ENCODE peak calls at places on chromosome 18, in four cellular contexts. G is brain microvascular endothelial cell, T is fibroblast of lung, F is AG04449. N is an unnamed sample.

GRCh38 chr18:26017929-26018328 is 72.5 kb downstream of the SS18 start:
- DNase-seq in G (no peak), T (peak), F (no peak), N (no peak)

GRCh38 chr18:46477425-46478011 is 179.5 kb downstream of the LOXHD1 start:
- DNase-seq in G (no peak), T (no peak), F (no peak), N (no peak)

GRCh38 chr18:39519741-39520140 is 1954.1 kb upstream of the CELF4 start:
- DNase-seq in G (no peak), T (no peak), F (no peak), N (no peak)

GRCh38 chr18:74577019-74577418 is 20.7 kb upstream of the ZNF407 start:
- DNase-seq in G (no peak), T (no peak), F (no peak), N (no peak)

GRCh38 chr18:77512152-77512551 is 262.5 kb downstream of the GALR1 start:
- DNase-seq in G (no peak), T (no peak), F (no peak), N (no peak)

GRCh38 chr18:3458952-3459853 is 9.2 kb downstream of the TGIF1 start:
- DNase-seq in G (no peak), T (peak), F (no peak), N (no peak)

GRCh38 chr18:832085-832681 is 20.1 kb upstream of the YES1 start:
- DNase-seq in G (no peak), T (no peak), F (no peak), N (no peak)

GRCh38 chr18:62809900-62810299 is 94.6 kb downstream of the PHLPP1 start:
- DNase-seq in G (no peak), T (peak), F (no peak), N (no peak)

GRCh38 chr18:79395761-79396404 is at the start of gene NFATC1:
- DNase-seq in G (peak), T (peak), F (no peak), N (no peak)

GRCh38 chr18:43563780-43564179 is 286.5 kb upstream of the SYT4 start:
- DNase-seq in G (peak), T (peak), F (no peak), N (no peak)

GRCh38 chr18:80227472-80227871 is 19.8 kb downstream of the PARD6G start:
- DNase-seq in G (no peak), T (no peak), F (no peak), N (no peak)

GRCh38 chr18:46419391-46420141 is 237.5 kb downstream of the LOXHD1 start:
- DNase-seq in G (no peak), T (no peak), F (no peak), N (no peak)

GRCh38 chr18:13276530-13277520 is 58.3 kb downstream of the LDLRAD4 start:
- DNase-seq in G (no peak), T (no peak), F (no peak), N (no peak)
- TF ChIP-seq CTCF in G (no peak), T (no peak), F (no peak), N (no peak)

GRCh38 chr18:35467624-35468016 is 30.1 kb downstream of the INO80C start:
- DNase-seq in G (no peak), T (no peak), F (no peak), N (no peak)
- H3K4me3 ChIP-seq in G (no peak), T (no peak), F (no peak), N (no peak)

DNA sequence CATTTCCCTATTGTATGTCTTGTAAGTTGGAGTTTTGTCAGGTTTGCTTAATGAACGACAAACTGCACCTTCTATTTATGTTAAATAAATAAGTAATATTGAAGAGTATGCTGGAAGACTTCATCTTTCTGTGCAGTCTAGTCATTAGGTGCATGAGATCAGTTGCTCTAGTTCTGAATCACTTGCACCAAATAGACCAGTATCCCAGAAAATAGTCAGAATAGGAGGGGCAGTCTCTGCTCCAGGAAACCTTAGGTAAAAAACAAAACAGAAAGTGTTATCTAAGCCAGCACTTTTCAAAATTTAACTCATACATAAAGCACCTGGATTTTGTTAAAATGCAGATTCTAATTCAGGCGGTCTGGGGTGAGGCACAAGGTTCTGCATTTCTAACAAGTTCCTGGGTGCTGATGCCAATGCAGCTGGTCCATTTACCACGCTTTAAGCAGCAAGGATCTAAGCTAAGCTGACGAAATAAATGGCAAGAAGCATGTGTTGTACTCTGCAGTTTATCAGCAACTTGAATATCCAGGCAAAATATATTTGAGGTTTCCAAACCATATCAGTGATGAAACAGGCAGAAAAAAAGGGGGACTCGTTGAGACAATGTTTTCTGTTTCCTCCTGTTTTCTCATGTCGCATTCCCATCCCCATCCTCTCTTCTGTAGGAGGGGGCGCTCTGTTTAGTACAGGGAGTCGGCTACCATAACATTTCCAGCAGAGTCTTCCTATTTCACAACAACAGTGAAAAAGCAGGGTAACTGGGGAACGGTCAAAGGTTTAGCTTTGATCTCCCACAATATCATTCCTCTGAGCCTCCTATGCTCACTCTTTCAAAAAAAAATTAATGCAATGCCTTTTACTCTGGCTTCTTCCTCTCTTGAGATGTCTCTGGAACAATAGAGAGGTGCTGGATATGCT is 106.4 kb downstream of the MBD2 start:
- DNase-seq in G (no peak), T (peak), F (no peak), N (no peak)
- TF ChIP-seq CTCF in G (no peak), T (no peak), F (no peak), N (no peak)

GRCh38 chr18:63819780-63820179 is 44.6 kb downstream of the SERPINB7 start:
- DNase-seq in G (no peak), T (no peak), F (no peak), N (no peak)
- H3K4me3 ChIP-seq in G (no peak), T (no peak), F (no peak), N (no peak)

DNA sequence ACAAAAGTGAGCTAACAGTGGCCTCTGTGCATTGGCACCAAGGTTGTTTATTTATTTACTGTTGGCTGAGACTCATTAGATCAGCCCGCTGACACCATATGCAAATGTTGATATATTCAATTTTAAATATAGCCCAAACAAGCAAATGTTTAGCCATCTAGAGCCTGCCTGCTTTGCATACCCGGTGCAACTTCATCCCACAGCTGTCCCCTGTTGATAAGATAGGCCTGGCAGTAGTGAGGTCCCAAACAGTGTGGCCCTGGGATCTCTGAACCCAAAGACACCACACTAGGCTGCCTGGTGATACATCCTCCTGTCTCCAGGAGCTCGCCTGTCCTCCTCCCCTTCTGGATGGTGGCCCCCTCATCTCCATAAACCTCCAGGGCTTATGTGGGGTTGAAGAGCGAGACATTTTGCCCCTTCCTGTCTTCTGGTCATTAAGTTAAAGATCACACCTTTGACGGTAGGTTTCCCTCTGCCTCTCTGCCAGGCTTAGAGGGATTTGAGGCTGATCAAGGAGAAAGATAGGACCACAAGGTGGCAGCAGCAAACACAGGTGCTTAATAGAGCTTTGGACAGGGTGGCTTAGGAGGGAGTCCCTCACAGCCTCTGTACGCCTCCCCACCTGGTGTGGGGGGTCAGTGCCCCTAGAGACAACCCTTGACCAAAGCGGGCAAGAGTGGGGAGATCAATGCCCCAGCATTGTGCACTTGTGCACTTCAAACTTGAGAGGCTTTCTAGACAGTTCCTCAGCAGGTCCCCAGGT is 23.7 kb upstream of the MYO5B start:
- DNase-seq in G (peak), T (no peak), F (no peak), N (no peak)
- TF ChIP-seq CTCF in G (peak), T (peak), F (no peak), N (peak)

GRCh38 chr18:22164337-22165048 is 4.9 kb upstream of the GATA6 start:
- DNase-seq in G (no peak), T (no peak), F (no peak), N (no peak)
- H3K4me3 ChIP-seq in G (no peak), T (no peak), F (no peak), N (no peak)

DNA sequence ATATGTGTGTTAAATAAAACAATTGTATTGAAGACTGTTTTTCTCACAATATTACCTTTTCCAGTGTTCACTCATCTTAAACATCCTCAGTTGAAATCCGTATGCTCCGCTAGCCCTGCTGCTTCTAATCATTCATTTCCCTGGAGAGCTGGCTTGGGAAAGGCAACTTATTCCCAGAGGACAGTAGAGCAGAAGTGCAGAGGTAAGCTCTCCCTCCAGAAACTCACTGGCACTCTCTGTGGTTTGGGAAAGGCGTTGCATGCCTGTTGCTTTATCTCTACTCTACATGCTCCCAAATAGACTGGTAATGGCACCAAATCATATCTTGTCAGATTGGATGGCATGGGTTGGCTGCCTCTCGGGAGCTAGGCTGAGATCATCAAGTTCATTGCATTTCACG is 117.1 kb upstream of the BOD1L2 start:
- DNase-seq in G (no peak), T (no peak), F (no peak), N (no peak)
- TF ChIP-seq CTCF in G (peak), T (peak), F (no peak), N (peak)

GRCh38 chr18:36931116-36931515 is 102.2 kb downstream of the KIAA1328 start:
- DNase-seq in G (no peak), T (no peak), F (no peak), N (no peak)
- H3K4me3 ChIP-seq in G (no peak), T (no peak), F (no peak), N (no peak)

GRCh38 chr18:6044773-6045172 is 149.5 kb upstream of the TMEM200C start:
- DNase-seq in G (no peak), T (no peak), F (no peak), N (no peak)
- TF ChIP-seq CTCF in G (peak), T (peak), F (no peak), N (peak)

N was measured in retinal pigment epithelial cell.